ENCODE peak calls at places on chromosomes 7 and 10, in ten cellular contexts. I, F, E, R, V, N, G, X, O and K are unnamed samples.

GRCh38 chr7:44143606-44144250 is 2.6 kb upstream of the MYL7 start:
- DNase-seq in I (no peak), F (no peak), E (no peak), R (no peak), V (no peak), N (no peak), G (no peak), X (no peak), O (no peak), K (no peak)

GRCh38 chr10:75430000-75430763 is 1.2 kb upstream of the LRMDA start:
- DNase-seq in I (peak; percentile 43), F (no peak), E (no peak), R (no peak), V (no peak), N (no peak), G (no peak), X (peak; percentile 82), O (no peak), K (peak; percentile 17)

GRCh38 chr7:46784746-46785145 is 797.2 kb downstream of the TNS3 start:
- DNase-seq in I (no peak), F (peak; percentile 15), E (no peak), R (no peak), V (peak; percentile 61), N (no peak), G (no peak), X (no peak), O (no peak), K (no peak)

GRCh38 chr10:50552771-50553535 is 70.8 kb downstream of the SGMS1 start:
- DNase-seq in I (peak; percentile 34), F (no peak), E (no peak), R (no peak), V (no peak), N (no peak), G (no peak), X (no peak), O (no peak), K (no peak)

GRCh38 chr10:52573347-52573746 is 199.2 kb downstream of the MBL2 start:
- DNase-seq in I (no peak), F (peak; percentile 18), E (no peak), R (peak; percentile 19), V (no peak), N (no peak), G (no peak), X (no peak), O (no peak), K (no peak)

GRCh38 chr7:93298671-93299070 is 66.5 kb downstream of the VPS50 start:
- DNase-seq in I (no peak), F (peak; percentile 17), E (no peak), R (no peak), V (peak; percentile 6), N (no peak), G (no peak), X (no peak), O (no peak), K (no peak)

GRCh38 chr10:78981970-78982281 is 86.8 kb upstream of the ZMIZ1 start:
- DNase-seq in I (no peak), F (peak; percentile 37), E (no peak), R (peak; percentile 84), V (no peak), N (no peak), G (no peak), X (no peak), O (no peak), K (no peak)

GRCh38 chr7:136925556-136925955 is 57.1 kb downstream of the CHRM2 start:
- DNase-seq in I (no peak), F (no peak), E (no peak), R (no peak), V (no peak), N (peak; percentile 79), G (no peak), X (no peak), O (no peak), K (no peak)

GRCh38 chr7:11557627-11558026 is 274.4 kb downstream of the THSD7A start:
- DNase-seq in I (no peak), F (no peak), E (no peak), R (no peak), V (no peak), N (no peak), G (no peak), X (no peak), O (no peak), K (no peak)